ENCODE peak calls at places on chromosomes 11 and 22, in ten cellular contexts. E, J, Z, X, Q, Y, P, D, K and B are unnamed samples.

GRCh38 chr11:71062199-71062598 is 190.2 kb downstream of the SHANK2 start:
- DNase-seq in J (no peak), P (no peak), Z (no peak), Y (no peak), E (no peak), Q (no peak), K (no peak), X (no peak), D (no peak), B (peak; percentile 64)

GRCh38 chr22:27278986-27279385 is 522.6 kb downstream of the MN1 start:
- DNase-seq in J (no peak), K (no peak), P (no peak), D (no peak), Z (no peak), E (no peak), Y (no peak), X (no peak), Q (no peak), B (no peak)

GRCh38 chr11:13091373-13091772 is 82.3 kb downstream of the RASSF10 start:
- DNase-seq in K (no peak), E (no peak), Z (no peak), Q (no peak), J (no peak), D (no peak), P (no peak), X (no peak), Y (no peak), B (no peak)

GRCh38 chr11:86041975-86042378 is 26.9 kb downstream of the PICALM start:
- DNase-seq in Z (peak; percentile 51), P (peak; percentile 62), K (peak; percentile 78), Y (peak; percentile 81), Q (peak; percentile 60), X (no peak), J (peak; percentile 67), E (peak; percentile 73), D (no peak), B (peak; percentile 66)

GRCh38 chr22:19716041-19716828 is 1.9 kb downstream of the SEPTIN5 start:
- DNase-seq in P (no peak), Z (no peak), J (no peak), X (no peak), K (no peak), Y (no peak), E (no peak), D (no peak), Q (no peak), B (peak; percentile 55)

GRCh38 chr11:6258571-6258998 is 1.1 kb upstream of the CCKBR start:
- DNase-seq in D (no peak), P (no peak), Q (no peak), Y (no peak), K (no peak), J (no peak), Z (no peak), E (no peak), X (no peak), B (peak; percentile 62)

GRCh38 chr11:62787005-62787759 is at the start of gene TMEM179B:
- DNase-seq in K (peak; percentile 84), D (peak; percentile 98), Q (peak; percentile 88), Y (peak; percentile 100), J (peak; percentile 98), X (peak; percentile 98), P (peak; percentile 98), E (peak; percentile 96), Z (peak; percentile 96), B (peak; percentile 98)

GRCh38 chr11:2862395-2862949 is 23.1 kb downstream of the CDKN1C start:
- DNase-seq in X (no peak), Q (no peak), D (no peak), Y (no peak), E (no peak), K (no peak), Z (no peak), J (no peak), P (no peak), B (peak; percentile 97)

GRCh38 chr11:16814410-16815046 is 76.1 kb downstream of the C11orf58 start:
- DNase-seq in K (no peak), Z (no peak), J (no peak), Q (no peak), D (no peak), Y (no peak), X (no peak), E (no peak), P (no peak), B (no peak)

GRCh38 chr11:100004541-100004940 is 682.5 kb upstream of the ARHGAP42 start:
- DNase-seq in E (no peak), Q (no peak), P (no peak), X (no peak), Z (no peak), J (no peak), Y (no peak), D (no peak), K (no peak), B (no peak)

GRCh38 chr11:18522388-18522787 is 4.4 kb downstream of the TSG101 start:
- DNase-seq in P (no peak), X (no peak), Q (no peak), Z (no peak), Y (no peak), D (no peak), J (no peak), E (no peak), K (peak; percentile 11), B (peak; percentile 19)

GRCh38 chr11:43992834-43993637 is 50.6 kb downstream of the C11orf96 start:
- DNase-seq in Z (no peak), P (no peak), Y (no peak), E (no peak), K (no peak), D (no peak), X (no peak), J (no peak), Q (no peak), B (no peak)

GRCh38 chr22:49192857-49193250 is 634.8 kb downstream of the BRD1 start:
- DNase-seq in X (no peak), J (no peak), Z (no peak), Y (no peak), D (peak; percentile 14), Q (no peak), K (no peak), E (no peak), P (no peak), B (no peak)

GRCh38 chr22:49192180-49192856 is 635.4 kb downstream of the BRD1 start:
- DNase-seq in D (no peak), X (no peak), E (no peak), K (no peak), Q (no peak), P (no peak), Z (no peak), Y (no peak), J (no peak), B (no peak)

GRCh38 chr22:49189871-49190270 is 637.8 kb downstream of the BRD1 start:
- DNase-seq in P (no peak), K (no peak), X (no peak), E (no peak), Z (no peak), Q (no peak), D (no peak), Y (no peak), J (no peak), B (no peak)

GRCh38 chr22:49191506-49191980 is 636.1 kb downstream of the BRD1 start:
- DNase-seq in E (no peak), D (no peak), P (no peak), Z (no peak), Q (no peak), X (no peak), K (no peak), J (no peak), Y (no peak), B (no peak)

DNA sequence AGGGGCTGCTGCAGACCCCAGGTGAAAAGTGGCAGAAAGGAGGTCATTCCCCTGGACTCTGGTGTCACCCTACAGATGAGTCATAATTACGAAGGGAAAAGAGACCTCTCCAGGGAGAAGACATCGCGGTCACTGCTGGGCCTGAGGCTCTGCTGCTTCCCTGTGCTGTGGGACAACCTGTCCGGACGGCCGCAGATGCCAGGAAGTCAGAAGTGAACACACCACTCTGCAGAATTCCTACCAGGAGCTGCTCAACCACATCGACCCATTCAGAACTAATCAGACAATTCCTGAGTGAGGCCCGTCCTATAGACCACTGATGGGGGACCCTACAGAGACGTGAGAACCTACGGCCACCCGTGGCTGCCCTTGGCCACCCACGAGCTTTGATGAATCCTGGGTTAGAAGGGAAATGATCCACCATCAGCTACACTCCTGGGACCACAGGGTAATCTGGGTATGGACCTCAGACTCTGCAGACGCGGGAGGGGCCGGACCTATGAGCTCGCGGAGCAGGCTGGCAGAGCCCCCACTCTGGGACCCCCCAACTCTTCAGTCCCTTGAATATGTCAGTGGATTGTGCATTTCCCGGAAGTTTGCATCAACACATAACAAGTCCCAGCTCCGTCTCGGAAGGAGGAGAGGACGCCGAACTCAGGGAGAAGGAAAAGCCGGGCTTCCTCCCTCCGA is 636.7 kb downstream of the BRD1 start:
- DNase-seq in X (no peak), P (no peak), Q (no peak), Z (no peak), K (no peak), E (no peak), D (no peak), Y (no peak), J (no peak), B (no peak)
- H3K27me3 ChIP-seq in X (no peaks in the 10 kb centered on the region), P (no peaks in the 10 kb centered on the region), Q (no peaks in the 10 kb centered on the region), Z (no peaks in the 10 kb centered on the region), K (no peaks in the 10 kb centered on the region), E (no peaks in the 10 kb centered on the region), D (no peaks in the 10 kb centered on the region), Y (no peaks in the 10 kb centered on the region), J (no peaks in the 10 kb centered on the region), B (no peaks in the 10 kb centered on the region)

GRCh38 chr22:43057641-43058040 is 31.6 kb downstream of the TTLL1 start:
- DNase-seq in J (no peak), X (no peak), P (no peak), Y (no peak), Z (no peak), E (no peak), D (no peak), Q (no peak), K (no peak), B (no peak)
- H3K27me3 ChIP-seq in J (no peaks in the 10 kb centered on the region), X (no peaks in the 10 kb centered on the region), P (no peaks in the 10 kb centered on the region), Y (no peaks in the 10 kb centered on the region), Z (no peaks in the 10 kb centered on the region), E (no peaks in the 10 kb centered on the region), D (no peaks in the 10 kb centered on the region), Q (no peaks in the 10 kb centered on the region), K (no peaks in the 10 kb centered on the region), B (no peaks in the 10 kb centered on the region)

DNA sequence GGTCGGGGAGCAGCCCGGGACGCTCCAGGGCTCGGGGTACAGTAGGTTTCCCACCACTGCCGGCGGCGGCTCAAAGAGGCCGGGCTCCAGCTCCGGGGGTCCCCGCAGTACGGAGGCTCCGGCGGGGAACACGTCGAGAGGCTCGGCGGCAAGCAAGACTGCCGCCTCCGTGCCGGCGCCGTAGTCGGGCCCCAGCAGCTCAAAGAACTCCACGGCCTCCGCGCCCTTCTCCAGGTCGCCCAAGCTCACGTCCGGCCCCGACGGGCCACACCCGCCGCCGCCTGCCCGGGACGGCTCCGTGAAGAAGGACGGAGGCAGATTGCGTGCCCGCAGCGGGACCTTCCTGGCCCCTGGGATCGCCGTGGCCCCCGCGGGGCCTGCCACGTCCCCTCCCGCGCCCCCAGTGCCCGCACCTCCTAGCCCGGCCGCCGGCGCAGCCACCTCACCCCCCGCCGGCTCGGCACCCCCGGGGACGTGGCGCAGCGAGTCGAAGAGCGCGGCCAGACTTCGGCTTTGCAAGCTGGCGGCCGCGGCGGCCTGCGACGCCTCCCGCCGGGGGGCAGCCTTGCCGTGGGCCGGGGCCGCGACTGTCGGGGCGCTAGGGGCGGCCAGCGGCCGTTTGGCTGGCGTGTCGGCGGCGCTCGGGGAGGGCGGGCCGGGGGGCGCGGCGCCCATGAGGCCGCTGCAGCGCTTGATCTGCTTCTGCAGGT is 775 bp downstream of the FAM181B start:
- DNase-seq in D (peak; percentile 25), J (peak; percentile 38), Q (no peak), X (no peak), K (peak; percentile 38), P (peak; percentile 64), E (no peak), Z (peak; percentile 24), Y (no peak), B (peak; percentile 76)
- H3K27me3 ChIP-seq in D (peaks cover 24% of the 10 kb centered on the region), J (no peaks in the 10 kb centered on the region), Q (peaks cover 12% of the 10 kb centered on the region), X (peaks cover 10% of the 10 kb centered on the region), K (peaks cover 18% of the 10 kb centered on the region), P (peaks cover 36% of the 10 kb centered on the region), E (peaks cover 31% of the 10 kb centered on the region), Z (no peaks in the 10 kb centered on the region), Y (peaks cover 34% of the 10 kb centered on the region), B (peaks cover 39% of the 10 kb centered on the region)

GRCh38 chr11:113475160-113475761 is at the start of gene DRD2:
- DNase-seq in Y (no peak), K (peak; percentile 61), J (no peak), P (peak; percentile 61), Q (no peak), Z (no peak), X (no peak), D (no peak), E (no peak), B (peak; percentile 93)
- H3K27me3 ChIP-seq in Y (peaks cover 27% of the 10 kb centered on the region), K (peaks cover 12% of the 10 kb centered on the region), J (no peaks in the 10 kb centered on the region), P (peaks cover 24% of the 10 kb centered on the region), Q (peaks cover 18% of the 10 kb centered on the region), Z (peaks cover 4% of the 10 kb centered on the region), X (peaks cover 40% of the 10 kb centered on the region), D (peaks cover 14% of the 10 kb centered on the region), E (peaks cover 35% of the 10 kb centered on the region), B (peaks cover 30% of the 10 kb centered on the region)